ENCODE peak calls at places on chromosomes 5 and 9, in seven cellular contexts. One of them, this sample, is unnamed.

GRCh38 chr9:113012492-113012891 is 500 bp upstream of the ZNF883 start:
- DNase-seq in HepG2: no peak
- DNase-seq in astrocyte: no peak
- DNase-seq in NB4: no peak
- DNase-seq in cardiac fibroblast: peak; percentile 3
- DNase-seq in GM12864: no peak
- DNase-seq in AG09319: no peak
- DNase-seq in this sample: no peak

GRCh38 chr5:97163790-97164285 is 19.2 kb downstream of the RIOK2 start:
- DNase-seq in HepG2: no peak
- DNase-seq in astrocyte: no peak
- DNase-seq in NB4: no peak
- DNase-seq in cardiac fibroblast: no peak
- DNase-seq in GM12864: no peak
- DNase-seq in AG09319: no peak
- DNase-seq in this sample: no peak

GRCh38 chr9:133607381-133607780 is 1.8 kb downstream of the FAM163B start:
- DNase-seq in HepG2: no peak
- DNase-seq in astrocyte: no peak
- DNase-seq in NB4: no peak
- DNase-seq in cardiac fibroblast: no peak
- DNase-seq in GM12864: no peak
- DNase-seq in AG09319: no peak
- DNase-seq in this sample: no peak

GRCh38 chr5:117261948-117262606 is 687.5 kb upstream of the SEMA6A start:
- DNase-seq in HepG2: no peak
- DNase-seq in astrocyte: no peak
- DNase-seq in NB4: no peak
- DNase-seq in cardiac fibroblast: no peak
- DNase-seq in GM12864: no peak
- DNase-seq in AG09319: no peak
- DNase-seq in this sample: no peak

GRCh38 chr5:59587489-59588337 is 305.8 kb downstream of the PDE4D start:
- DNase-seq in HepG2: no peak
- DNase-seq in astrocyte: peak; percentile 83
- DNase-seq in NB4: no peak
- DNase-seq in cardiac fibroblast: peak; percentile 73
- DNase-seq in GM12864: no peak
- DNase-seq in AG09319: no peak
- DNase-seq in this sample: peak; percentile 9

GRCh38 chr5:170614071-170614490 is 110.3 kb downstream of the KCNIP1 start:
- DNase-seq in HepG2: no peak
- DNase-seq in astrocyte: no peak
- DNase-seq in NB4: no peak
- DNase-seq in cardiac fibroblast: no peak
- DNase-seq in GM12864: no peak
- DNase-seq in AG09319: no peak
- DNase-seq in this sample: no peak

GRCh38 chr5:77991084-77991483 is 214.9 kb upstream of the TBCA start:
- DNase-seq in HepG2: no peak
- DNase-seq in astrocyte: no peak
- DNase-seq in NB4: peak; percentile 14
- DNase-seq in cardiac fibroblast: no peak
- DNase-seq in GM12864: no peak
- DNase-seq in AG09319: no peak
- DNase-seq in this sample: no peak

GRCh38 chr5:86625148-86625547 is 7.4 kb downstream of the COX7C start:
- DNase-seq in HepG2: no peak
- DNase-seq in astrocyte: no peak
- DNase-seq in NB4: no peak
- DNase-seq in cardiac fibroblast: no peak
- DNase-seq in GM12864: no peak
- DNase-seq in AG09319: no peak
- DNase-seq in this sample: no peak

GRCh38 chr9:95993342-95993741 is 117.9 kb downstream of the ERCC6L2 start:
- DNase-seq in HepG2: no peak
- DNase-seq in astrocyte: no peak
- DNase-seq in NB4: no peak
- DNase-seq in cardiac fibroblast: no peak
- DNase-seq in GM12864: no peak
- DNase-seq in AG09319: no peak
- DNase-seq in this sample: no peak

GRCh38 chr9:20623748-20624124 is 1.4 kb upstream of the MLLT3 start:
- DNase-seq in HepG2: no peak
- DNase-seq in astrocyte: no peak
- DNase-seq in NB4: peak; percentile 42
- DNase-seq in cardiac fibroblast: peak; percentile 4
- DNase-seq in GM12864: no peak
- DNase-seq in AG09319: no peak
- DNase-seq in this sample: no peak

GRCh38 chr5:43191740-43192557 is at the start of gene NIM1K:
- DNase-seq in HepG2: peak; percentile 58
- DNase-seq in astrocyte: peak; percentile 23
- DNase-seq in NB4: peak; percentile 60
- DNase-seq in cardiac fibroblast: peak; percentile 53
- DNase-seq in GM12864: no peak
- DNase-seq in AG09319: no peak
- DNase-seq in this sample: no peak

GRCh38 chr9:109107402-109108240 is 12.1 kb downstream of the TMEM245 start:
- DNase-seq in HepG2: peak; percentile 33
- DNase-seq in astrocyte: peak; percentile 75
- DNase-seq in NB4: no peak
- DNase-seq in cardiac fibroblast: peak; percentile 60
- DNase-seq in GM12864: no peak
- DNase-seq in AG09319: no peak
- DNase-seq in this sample: peak; percentile 82

GRCh38 chr9:28073278-28073677 is 500.0 kb upstream of the C9orf72 start:
- DNase-seq in HepG2: peak; percentile 30
- DNase-seq in astrocyte: peak; percentile 3
- DNase-seq in NB4: peak; percentile 62
- DNase-seq in cardiac fibroblast: peak; percentile 52
- DNase-seq in GM12864: no peak
- DNase-seq in AG09319: no peak
- DNase-seq in this sample: no peak

GRCh38 chr9:125075997-125076396 is 67.3 kb downstream of the SCAI start:
- DNase-seq in HepG2: no peak
- DNase-seq in astrocyte: no peak
- DNase-seq in NB4: no peak
- DNase-seq in cardiac fibroblast: no peak
- DNase-seq in GM12864: no peak
- DNase-seq in AG09319: no peak
- DNase-seq in this sample: no peak

GRCh38 chr5:95664204-95664786 is 17.7 kb downstream of the RFESD start:
- DNase-seq in HepG2: peak; percentile 25
- DNase-seq in astrocyte: peak; percentile 33
- DNase-seq in NB4: peak; percentile 49
- DNase-seq in cardiac fibroblast: peak; percentile 48
- DNase-seq in GM12864: no peak
- DNase-seq in AG09319: no peak
- DNase-seq in this sample: peak; percentile 30

GRCh38 chr5:127697894-127698600 is 5.1 kb upstream of the CCDC192 start:
- DNase-seq in HepG2: no peak
- DNase-seq in astrocyte: peak; percentile 88
- DNase-seq in NB4: no peak
- DNase-seq in cardiac fibroblast: peak; percentile 25
- DNase-seq in GM12864: no peak
- DNase-seq in AG09319: no peak
- DNase-seq in this sample: peak; percentile 53

GRCh38 chr5:145237843-145238242 is 597.3 kb downstream of the PRELID2 start:
- DNase-seq in HepG2: peak; percentile 50
- DNase-seq in astrocyte: peak; percentile 8
- DNase-seq in NB4: peak; percentile 68
- DNase-seq in cardiac fibroblast: peak; percentile 70
- DNase-seq in GM12864: peak; percentile 15
- DNase-seq in AG09319: no peak
- DNase-seq in this sample: peak; percentile 27

GRCh38 chr5:132260714-132261615 is 3.5 kb downstream of the PDLIM4 start:
- DNase-seq in HepG2: no peak
- DNase-seq in astrocyte: peak; percentile 96
- DNase-seq in NB4: peak; percentile 73
- DNase-seq in cardiac fibroblast: peak; percentile 88
- DNase-seq in GM12864: no peak
- DNase-seq in AG09319: peak; percentile 43
- DNase-seq in this sample: peak; percentile 71

GRCh38 chr5:147098233-147098790 is 136.5 kb upstream of the STK32A start:
- DNase-seq in HepG2: peak; percentile 33
- DNase-seq in astrocyte: peak; percentile 76
- DNase-seq in NB4: peak; percentile 40
- DNase-seq in cardiac fibroblast: peak; percentile 62
- DNase-seq in GM12864: no peak
- DNase-seq in AG09319: peak; percentile 3
- DNase-seq in this sample: no peak

GRCh38 chr5:53479656-53480473 is 564 bp upstream of the FST start:
- DNase-seq in HepG2: peak; percentile 73
- DNase-seq in astrocyte: peak; percentile 31
- DNase-seq in NB4: peak; percentile 32
- DNase-seq in cardiac fibroblast: peak; percentile 78
- DNase-seq in GM12864: no peak
- DNase-seq in AG09319: peak; percentile 54
- DNase-seq in this sample: peak; percentile 18

GRCh38 chr5:128966375-128966774 is 1.1 kb downstream of the SLC27A6 start:
- DNase-seq in HepG2: no peak
- DNase-seq in astrocyte: no peak
- DNase-seq in NB4: no peak
- DNase-seq in cardiac fibroblast: no peak
- DNase-seq in GM12864: no peak
- DNase-seq in AG09319: no peak
- DNase-seq in this sample: no peak

GRCh38 chr5:72649449-72649848 is 142.2 kb upstream of the ZNF366 start:
- DNase-seq in HepG2: no peak
- DNase-seq in astrocyte: peak; percentile 51
- DNase-seq in NB4: peak; percentile 48
- DNase-seq in cardiac fibroblast: no peak
- DNase-seq in GM12864: no peak
- DNase-seq in AG09319: no peak
- DNase-seq in this sample: no peak

GRCh38 chr9:694499-695154 is 146.9 kb upstream of the DMRT1 start:
- DNase-seq in HepG2: no peak
- DNase-seq in astrocyte: peak; percentile 95
- DNase-seq in NB4: no peak
- DNase-seq in cardiac fibroblast: peak; percentile 77
- DNase-seq in GM12864: no peak
- DNase-seq in AG09319: no peak
- DNase-seq in this sample: peak; percentile 90

GRCh38 chr5:105735704-105736103 is 1935.0 kb downstream of the EFNA5 start:
- DNase-seq in HepG2: no peak
- DNase-seq in astrocyte: no peak
- DNase-seq in NB4: no peak
- DNase-seq in cardiac fibroblast: no peak
- DNase-seq in GM12864: no peak
- DNase-seq in AG09319: no peak
- DNase-seq in this sample: no peak

GRCh38 chr9:113719919-113720318 is 156.2 kb upstream of the ZNF618 start:
- DNase-seq in HepG2: no peak
- DNase-seq in astrocyte: no peak
- DNase-seq in NB4: no peak
- DNase-seq in cardiac fibroblast: no peak
- DNase-seq in GM12864: no peak
- DNase-seq in AG09319: no peak
- DNase-seq in this sample: no peak

GRCh38 chr9:93810028-93810971 is 144.9 kb downstream of the BARX1 start:
- DNase-seq in HepG2: no peak
- DNase-seq in astrocyte: no peak
- DNase-seq in NB4: no peak
- DNase-seq in cardiac fibroblast: no peak
- DNase-seq in GM12864: no peak
- DNase-seq in AG09319: no peak
- DNase-seq in this sample: no peak

GRCh38 chr5:134547579-134547978 is 22.1 kb downstream of the JADE2 start:
- DNase-seq in HepG2: no peak
- DNase-seq in astrocyte: peak; percentile 78
- DNase-seq in NB4: no peak
- DNase-seq in cardiac fibroblast: peak; percentile 91
- DNase-seq in GM12864: no peak
- DNase-seq in AG09319: no peak
- DNase-seq in this sample: peak; percentile 68

GRCh38 chr5:61675015-61675692 is 343.1 kb downstream of the ZSWIM6 start:
- DNase-seq in HepG2: peak; percentile 16
- DNase-seq in astrocyte: no peak
- DNase-seq in NB4: peak; percentile 4
- DNase-seq in cardiac fibroblast: no peak
- DNase-seq in GM12864: no peak
- DNase-seq in AG09319: no peak
- DNase-seq in this sample: no peak

GRCh38 chr5:132056610-132057497 is 3.6 kb upstream of the IL3 start:
- DNase-seq in HepG2: no peak
- DNase-seq in astrocyte: no peak
- DNase-seq in NB4: no peak
- DNase-seq in cardiac fibroblast: no peak
- DNase-seq in GM12864: no peak
- DNase-seq in AG09319: no peak
- DNase-seq in this sample: no peak

GRCh38 chr9:19967567-19968459 is 179.0 kb upstream of the SLC24A2 start:
- DNase-seq in HepG2: no peak
- DNase-seq in astrocyte: no peak
- DNase-seq in NB4: no peak
- DNase-seq in cardiac fibroblast: no peak
- DNase-seq in GM12864: no peak
- DNase-seq in AG09319: no peak
- DNase-seq in this sample: no peak

GRCh38 chr5:11619339-11620028 is 284.8 kb downstream of the CTNND2 start:
- DNase-seq in HepG2: peak; percentile 61
- DNase-seq in astrocyte: peak; percentile 32
- DNase-seq in NB4: peak; percentile 31
- DNase-seq in cardiac fibroblast: no peak
- DNase-seq in GM12864: no peak
- DNase-seq in AG09319: no peak
- DNase-seq in this sample: no peak
- TF ChIP-seq CTCF in HepG2: peak; percentile 71
- TF ChIP-seq CTCF in astrocyte: peak; percentile 42
- TF ChIP-seq CTCF in NB4: peak; percentile 17
- TF ChIP-seq CTCF in cardiac fibroblast: no peak
- TF ChIP-seq CTCF in GM12864: no peak
- TF ChIP-seq CTCF in AG09319: no peak
- TF ChIP-seq CTCF in this sample: no peak

GRCh38 chr5:141475625-141476131 is at the start of gene PCDHGC3:
- DNase-seq in HepG2: peak; percentile 41
- DNase-seq in astrocyte: peak; percentile 91
- DNase-seq in NB4: peak; percentile 89
- DNase-seq in cardiac fibroblast: peak; percentile 98
- DNase-seq in GM12864: peak; percentile 62
- DNase-seq in AG09319: peak; percentile 88
- DNase-seq in this sample: peak; percentile 97
- TF ChIP-seq CTCF in HepG2: peak; percentile 56
- TF ChIP-seq CTCF in astrocyte: peak; percentile 13
- TF ChIP-seq CTCF in NB4: no peak
- TF ChIP-seq CTCF in cardiac fibroblast: peak; percentile 11
- TF ChIP-seq CTCF in GM12864: peak; percentile 55
- TF ChIP-seq CTCF in AG09319: peak; percentile 46
- TF ChIP-seq CTCF in this sample: peak; percentile 64

GRCh38 chr5:150627731-150628545 is 12.5 kb upstream of the SYNPO start:
- DNase-seq in HepG2: no peak
- DNase-seq in astrocyte: peak; percentile 80
- DNase-seq in NB4: peak; percentile 62
- DNase-seq in cardiac fibroblast: peak; percentile 44
- DNase-seq in GM12864: no peak
- DNase-seq in AG09319: no peak
- DNase-seq in this sample: peak; percentile 59
- TF ChIP-seq CTCF in HepG2: no peak
- TF ChIP-seq CTCF in astrocyte: no peak
- TF ChIP-seq CTCF in NB4: no peak
- TF ChIP-seq CTCF in cardiac fibroblast: no peak
- TF ChIP-seq CTCF in GM12864: no peak
- TF ChIP-seq CTCF in AG09319: no peak
- TF ChIP-seq CTCF in this sample: no peak

GRCh38 chr9:88041447-88041846 is 67.1 kb upstream of the CDK20 start:
- DNase-seq in HepG2: peak; percentile 4
- DNase-seq in astrocyte: no peak
- DNase-seq in NB4: peak; percentile 11
- DNase-seq in cardiac fibroblast: peak; percentile 36
- DNase-seq in GM12864: no peak
- DNase-seq in AG09319: no peak
- DNase-seq in this sample: peak; percentile 6
- TF ChIP-seq CTCF in HepG2: peak; percentile 39
- TF ChIP-seq CTCF in astrocyte: peak; percentile 22
- TF ChIP-seq CTCF in NB4: peak; percentile 22
- TF ChIP-seq CTCF in cardiac fibroblast: peak; percentile 37
- TF ChIP-seq CTCF in GM12864: peak; percentile 7
- TF ChIP-seq CTCF in AG09319: peak; percentile 52
- TF ChIP-seq CTCF in this sample: peak; percentile 75

This sample was measured in HFFc6.